ENCODE peak calls at places on chromosome 9, in seven cellular contexts. One of them, this sample, is unnamed.

GRCh38 chr9:132078369-132079356 is 1.0 kb downstream of the MED27 start:
- DNase-seq in IMR-90: peak; percentile 47
- DNase-seq in choroid plexus epithelial cell: peak; percentile 33
- DNase-seq in astrocyte of the spinal cord: peak; percentile 74
- DNase-seq in WTC11: no peak
- DNase-seq in omental fat pad: peak; percentile 51
- DNase-seq in dorsolateral prefrontal cortex: no peak
- DNase-seq in this sample: no peak

GRCh38 chr9:94139672-94140417 is 55.6 kb downstream of the PTPDC1 start:
- DNase-seq in IMR-90: peak; percentile 96
- DNase-seq in choroid plexus epithelial cell: peak; percentile 99
- DNase-seq in astrocyte of the spinal cord: peak; percentile 99
- DNase-seq in WTC11: no peak
- DNase-seq in omental fat pad: peak; percentile 67
- DNase-seq in dorsolateral prefrontal cortex: no peak
- DNase-seq in this sample: no peak

GRCh38 chr9:19162956-19163355 is 35.7 kb upstream of the PLIN2 start:
- DNase-seq in IMR-90: no peak
- DNase-seq in choroid plexus epithelial cell: peak; percentile 67
- DNase-seq in astrocyte of the spinal cord: no peak
- DNase-seq in WTC11: no peak
- DNase-seq in omental fat pad: no peak
- DNase-seq in dorsolateral prefrontal cortex: no peak
- DNase-seq in this sample: no peak

GRCh38 chr9:99062549-99062948 is 42.4 kb upstream of the TGFBR1 start:
- DNase-seq in IMR-90: no peak
- DNase-seq in choroid plexus epithelial cell: no peak
- DNase-seq in astrocyte of the spinal cord: no peak
- DNase-seq in WTC11: no peak
- DNase-seq in omental fat pad: no peak
- DNase-seq in dorsolateral prefrontal cortex: no peak
- DNase-seq in this sample: no peak

GRCh38 chr9:3903906-3904305 is 378.1 kb upstream of the RFX3 start:
- DNase-seq in IMR-90: no peak
- DNase-seq in choroid plexus epithelial cell: no peak
- DNase-seq in astrocyte of the spinal cord: no peak
- DNase-seq in WTC11: no peak
- DNase-seq in omental fat pad: no peak
- DNase-seq in dorsolateral prefrontal cortex: no peak
- DNase-seq in this sample: no peak

GRCh38 chr9:86807577-86807976 is 139.7 kb downstream of the GAS1 start:
- DNase-seq in IMR-90: no peak
- DNase-seq in choroid plexus epithelial cell: peak; percentile 30
- DNase-seq in astrocyte of the spinal cord: no peak
- DNase-seq in WTC11: peak; percentile 48
- DNase-seq in omental fat pad: no peak
- DNase-seq in dorsolateral prefrontal cortex: no peak
- DNase-seq in this sample: no peak

GRCh38 chr9:135577256-135577655 is 15.7 kb downstream of the PAEP start:
- DNase-seq in IMR-90: no peak
- DNase-seq in choroid plexus epithelial cell: no peak
- DNase-seq in astrocyte of the spinal cord: no peak
- DNase-seq in WTC11: no peak
- DNase-seq in omental fat pad: no peak
- DNase-seq in dorsolateral prefrontal cortex: no peak
- DNase-seq in this sample: no peak

GRCh38 chr9:93134018-93134739 is at the start of gene NINJ1:
- DNase-seq in IMR-90: peak; percentile 60
- DNase-seq in choroid plexus epithelial cell: peak; percentile 86
- DNase-seq in astrocyte of the spinal cord: peak; percentile 75
- DNase-seq in WTC11: peak; percentile 62
- DNase-seq in omental fat pad: no peak
- DNase-seq in dorsolateral prefrontal cortex: no peak
- DNase-seq in this sample: peak; percentile 75

GRCh38 chr9:92704528-92704927 is 34.6 kb upstream of the IPPK start:
- DNase-seq in IMR-90: no peak
- DNase-seq in choroid plexus epithelial cell: no peak
- DNase-seq in astrocyte of the spinal cord: no peak
- DNase-seq in WTC11: no peak
- DNase-seq in omental fat pad: no peak
- DNase-seq in dorsolateral prefrontal cortex: no peak
- DNase-seq in this sample: no peak

GRCh38 chr9:14372437-14373318 is 58.7 kb upstream of the NFIB start:
- DNase-seq in IMR-90: peak; percentile 69
- DNase-seq in choroid plexus epithelial cell: peak; percentile 66
- DNase-seq in astrocyte of the spinal cord: peak; percentile 73
- DNase-seq in WTC11: no peak
- DNase-seq in omental fat pad: peak; percentile 41
- DNase-seq in dorsolateral prefrontal cortex: no peak
- DNase-seq in this sample: no peak

GRCh38 chr9:1460143-1460769 is 410.1 kb downstream of the DMRT2 start:
- DNase-seq in IMR-90: no peak
- DNase-seq in choroid plexus epithelial cell: no peak
- DNase-seq in astrocyte of the spinal cord: no peak
- DNase-seq in WTC11: peak; percentile 28
- DNase-seq in omental fat pad: no peak
- DNase-seq in dorsolateral prefrontal cortex: no peak
- DNase-seq in this sample: no peak

GRCh38 chr9:115109486-115109885 is 8.5 kb downstream of the TNC start:
- DNase-seq in IMR-90: peak; percentile 72
- DNase-seq in choroid plexus epithelial cell: peak; percentile 60
- DNase-seq in astrocyte of the spinal cord: peak; percentile 59
- DNase-seq in WTC11: no peak
- DNase-seq in omental fat pad: no peak
- DNase-seq in dorsolateral prefrontal cortex: no peak
- DNase-seq in this sample: no peak

GRCh38 chr9:15697459-15697858 is 144.6 kb downstream of the CCDC171 start:
- DNase-seq in IMR-90: peak; percentile 95
- DNase-seq in choroid plexus epithelial cell: peak; percentile 77
- DNase-seq in astrocyte of the spinal cord: peak; percentile 90
- DNase-seq in WTC11: no peak
- DNase-seq in omental fat pad: no peak
- DNase-seq in dorsolateral prefrontal cortex: no peak
- DNase-seq in this sample: no peak

GRCh38 chr9:114525505-114525904 is 20.2 kb upstream of the WHRN start:
- DNase-seq in IMR-90: peak; percentile 82
- DNase-seq in choroid plexus epithelial cell: peak; percentile 38
- DNase-seq in astrocyte of the spinal cord: peak; percentile 64
- DNase-seq in WTC11: no peak
- DNase-seq in omental fat pad: no peak
- DNase-seq in dorsolateral prefrontal cortex: no peak
- DNase-seq in this sample: no peak

GRCh38 chr9:107809859-107810492 is 320.4 kb upstream of the KLF4 start:
- DNase-seq in IMR-90: peak; percentile 68
- DNase-seq in choroid plexus epithelial cell: peak; percentile 26
- DNase-seq in astrocyte of the spinal cord: peak; percentile 8
- DNase-seq in WTC11: no peak
- DNase-seq in omental fat pad: no peak
- DNase-seq in dorsolateral prefrontal cortex: no peak
- DNase-seq in this sample: no peak

GRCh38 chr9:80701061-80701460 is 988.3 kb downstream of the TLE1 start:
- DNase-seq in IMR-90: peak; percentile 8
- DNase-seq in choroid plexus epithelial cell: peak; percentile 9
- DNase-seq in astrocyte of the spinal cord: no peak
- DNase-seq in WTC11: no peak
- DNase-seq in omental fat pad: no peak
- DNase-seq in dorsolateral prefrontal cortex: no peak
- DNase-seq in this sample: no peak

GRCh38 chr9:10282084-10282483 is 330.7 kb downstream of the PTPRD start:
- DNase-seq in IMR-90: no peak
- DNase-seq in choroid plexus epithelial cell: no peak
- DNase-seq in astrocyte of the spinal cord: no peak
- DNase-seq in WTC11: no peak
- DNase-seq in omental fat pad: no peak
- DNase-seq in dorsolateral prefrontal cortex: no peak
- DNase-seq in this sample: no peak
- TF ChIP-seq CTCF in IMR-90: no peak
- TF ChIP-seq CTCF in choroid plexus epithelial cell: no peak
- TF ChIP-seq CTCF in astrocyte of the spinal cord: no peak
- TF ChIP-seq CTCF in WTC11: no peak
- TF ChIP-seq CTCF in omental fat pad: no peak
- TF ChIP-seq CTCF in dorsolateral prefrontal cortex: no peak
- TF ChIP-seq CTCF in this sample: no peak

DNA sequence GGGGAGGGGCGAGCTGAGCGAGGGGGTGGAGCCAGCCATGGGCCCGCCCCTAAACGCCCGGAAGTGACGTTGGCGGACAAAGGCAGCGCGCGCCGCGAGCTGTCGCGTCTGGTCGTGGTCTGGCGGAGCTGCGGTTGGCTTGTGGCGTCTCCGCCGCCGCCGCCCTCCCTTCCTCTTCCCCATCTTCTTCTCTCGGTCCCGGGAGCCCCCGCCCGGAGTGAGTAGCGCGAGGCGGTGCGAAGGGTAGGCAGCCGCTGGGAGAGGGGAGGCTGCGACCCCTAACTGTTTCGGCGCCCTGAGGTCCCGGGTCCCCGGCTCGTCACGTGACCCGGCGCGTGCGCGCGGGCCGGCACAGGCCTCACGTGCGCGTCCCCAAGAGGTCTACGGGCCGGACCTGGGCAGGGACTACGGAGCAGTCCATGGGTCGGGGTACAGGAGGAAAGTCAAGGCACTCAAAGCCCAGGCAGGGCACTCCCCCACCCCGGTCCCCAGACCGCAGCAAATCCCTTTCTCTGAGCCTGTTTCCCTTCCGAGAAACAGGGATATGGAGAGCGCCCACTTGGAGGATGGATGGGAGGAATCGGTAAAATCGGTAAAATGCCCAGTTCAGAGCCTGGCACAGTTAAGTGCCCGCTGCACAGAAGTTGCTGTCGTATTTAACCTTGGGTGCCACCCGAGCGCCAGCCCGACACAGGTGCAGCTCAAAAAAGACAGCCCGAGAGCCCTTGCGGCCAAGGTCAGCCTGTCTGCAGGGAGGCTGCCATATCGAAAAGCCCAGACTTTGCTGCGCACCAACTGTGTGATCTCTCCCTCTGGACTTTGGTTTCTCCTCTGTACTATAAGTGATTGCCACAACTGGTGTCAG is at the start of gene NTMT1:
- DNase-seq in IMR-90: peak; percentile 81
- DNase-seq in choroid plexus epithelial cell: peak; percentile 89
- DNase-seq in astrocyte of the spinal cord: peak; percentile 82
- DNase-seq in WTC11: peak; percentile 84
- DNase-seq in omental fat pad: peak; percentile 92
- DNase-seq in dorsolateral prefrontal cortex: peak; percentile 90
- DNase-seq in this sample: peak; percentile 92
- TF ChIP-seq CTCF in IMR-90: no peak
- TF ChIP-seq CTCF in choroid plexus epithelial cell: no peak
- TF ChIP-seq CTCF in astrocyte of the spinal cord: no peak
- TF ChIP-seq CTCF in WTC11: no peak
- TF ChIP-seq CTCF in omental fat pad: no peak
- TF ChIP-seq CTCF in dorsolateral prefrontal cortex: peak; percentile 25
- TF ChIP-seq CTCF in this sample: no peak

GRCh38 chr9:79134654-79135053 is 437.1 kb upstream of the TLE4 start:
- DNase-seq in IMR-90: peak; percentile 12
- DNase-seq in choroid plexus epithelial cell: peak; percentile 37
- DNase-seq in astrocyte of the spinal cord: peak; percentile 6
- DNase-seq in WTC11: peak; percentile 52
- DNase-seq in omental fat pad: no peak
- DNase-seq in dorsolateral prefrontal cortex: no peak
- DNase-seq in this sample: no peak
- TF ChIP-seq CTCF in IMR-90: peak; percentile 19
- TF ChIP-seq CTCF in choroid plexus epithelial cell: peak; percentile 53
- TF ChIP-seq CTCF in astrocyte of the spinal cord: peak; percentile 26
- TF ChIP-seq CTCF in WTC11: peak; percentile 44
- TF ChIP-seq CTCF in omental fat pad: no peak
- TF ChIP-seq CTCF in dorsolateral prefrontal cortex: no peak
- TF ChIP-seq CTCF in this sample: no peak

DNA sequence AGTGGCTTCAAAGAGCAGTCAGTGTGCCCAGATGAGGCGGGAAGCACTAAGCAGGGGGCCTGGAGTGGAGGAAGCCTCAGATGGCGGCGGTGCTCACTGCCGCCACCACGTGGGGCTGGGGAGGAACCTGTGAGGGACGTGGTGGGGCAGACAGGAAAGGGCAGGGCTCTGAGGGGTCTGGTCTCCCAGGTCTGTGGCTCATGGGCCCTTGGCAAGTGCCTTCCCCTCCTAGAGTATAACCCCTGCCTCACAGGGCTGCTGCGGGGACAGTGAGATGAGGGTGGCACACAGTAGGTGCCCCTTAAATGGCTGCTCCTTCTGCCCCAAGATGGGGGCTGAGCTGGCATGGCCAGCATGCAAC is 26.6 kb downstream of the NR5A1 start:
- DNase-seq in IMR-90: peak; percentile 4
- DNase-seq in choroid plexus epithelial cell: peak; percentile 44
- DNase-seq in astrocyte of the spinal cord: peak; percentile 6
- DNase-seq in WTC11: peak; percentile 73
- DNase-seq in omental fat pad: no peak
- DNase-seq in dorsolateral prefrontal cortex: no peak
- DNase-seq in this sample: no peak
- TF ChIP-seq CTCF in IMR-90: peak; percentile 38
- TF ChIP-seq CTCF in choroid plexus epithelial cell: peak; percentile 63
- TF ChIP-seq CTCF in astrocyte of the spinal cord: peak; percentile 57
- TF ChIP-seq CTCF in WTC11: peak; percentile 27
- TF ChIP-seq CTCF in omental fat pad: no peak
- TF ChIP-seq CTCF in dorsolateral prefrontal cortex: no peak
- TF ChIP-seq CTCF in this sample: no peak